ENCODE peak calls at places on chromosomes 13 and 19, in five cellular contexts. J is glomerular endothelial cell; B is activated CD4-positive, alpha-beta T cell treated with anti-CD3 and anti-CD28 coated beads for 36 hours; D is stimulated activated CD4-positive, alpha-beta T cell treated with anti-CD3 and anti-CD28 coated beads, Interleukin-1b, Interleukin-23, amount 100 ng/mL, for 1 hour; Y is tibial artery. N is an unnamed sample.

GRCh38 chr19:36060430-36060829 is 5.7 kb downstream of the WDR62 start:
- DNase-seq in J (peak; percentile 18), B (peak; percentile 54), D (no peak), Y (no peak), N (peak; percentile 36)

GRCh38 chr19:47240561-47240960 is 9.6 kb upstream of the BBC3 start:
- DNase-seq in J (no peak), B (no peak), D (no peak), Y (no peak), N (no peak)

GRCh38 chr13:107721436-107721835 is 493.9 kb downstream of the LIG4 start:
- DNase-seq in J (no peak), B (no peak), D (no peak), Y (no peak), N (no peak)

GRCh38 chr13:99698010-99698815 is 196.9 kb downstream of the TM9SF2 start:
- DNase-seq in J (no peak), B (no peak), D (no peak), Y (no peak), N (no peak)

GRCh38 chr19:48798937-48799336 is 11.9 kb downstream of the BCAT2 start:
- DNase-seq in J (no peak), B (no peak), D (no peak), Y (no peak), N (no peak)

GRCh38 chr19:49887653-49888477 is 8.8 kb downstream of the IL4I1 start:
- DNase-seq in J (no peak), B (peak; percentile 24), D (no peak), Y (no peak), N (no peak)

GRCh38 chr13:43180036-43180660 is 156.8 kb downstream of the DNAJC15 start:
- DNase-seq in J (no peak), B (no peak), D (no peak), Y (no peak), N (no peak)

GRCh38 chr19:43437712-43438111 is 23.0 kb downstream of the TEX101 start:
- DNase-seq in J (no peak), B (no peak), D (no peak), Y (no peak), N (no peak)

GRCh38 chr19:19460761-19461265 is 54.5 kb downstream of the TSSK6 start:
- DNase-seq in J (no peak), B (peak; percentile 81), D (peak; percentile 22), Y (peak; percentile 90), N (no peak)

GRCh38 chr19:3456925-3457530 is 23.3 kb downstream of the SMIM24 start:
- DNase-seq in J (no peak), B (no peak), D (no peak), Y (no peak), N (no peak)

GRCh38 chr13:98622926-98623325 is 46.0 kb upstream of the STK24 start:
- DNase-seq in J (no peak), B (no peak), D (no peak), Y (no peak), N (no peak)

GRCh38 chr19:35204799-35205732 is 23.5 kb downstream of the FAM187B start:
- DNase-seq in J (no peak), B (peak; percentile 39), D (no peak), Y (no peak), N (no peak)

GRCh38 chr13:23796546-23796945 is 92.7 kb downstream of the MIPEP start:
- DNase-seq in J (no peak), B (no peak), D (no peak), Y (no peak), N (no peak)

GRCh38 chr19:55486971-55487883 is 1.0 kb upstream of the SSC5D start:
- DNase-seq in J (no peak), B (peak; percentile 86), D (no peak), Y (peak; percentile 88), N (peak; percentile 79)

GRCh38 chr19:17289489-17289888 is 7.8 kb downstream of the ANKLE1 start:
- DNase-seq in J (peak; percentile 77), B (peak; percentile 78), D (no peak), Y (no peak), N (peak; percentile 60)

GRCh38 chr19:29873024-29873800 is 61.4 kb downstream of the CCNE1 start:
- DNase-seq in J (no peak), B (peak; percentile 81), D (peak; percentile 22), Y (no peak), N (no peak)

GRCh38 chr19:6971366-6971765 is 49.9 kb downstream of the MBD3L2B start:
- DNase-seq in J (no peak), B (no peak), D (no peak), Y (no peak), N (no peak)

GRCh38 chr13:60165391-60166099 is 1.8 kb upstream of the DIAPH3 start:
- DNase-seq in J (no peak), B (no peak), D (no peak), Y (no peak), N (no peak)

GRCh38 chr13:100673831-100674362 is 698 bp downstream of the TMTC4 start:
- DNase-seq in J (peak; percentile 68), B (peak; percentile 57), D (no peak), Y (peak; percentile 73), N (peak; percentile 72)

GRCh38 chr13:114134111-114134943 is 1.9 kb upstream of the RASA3 start:
- DNase-seq in J (no peak), B (peak; percentile 25), D (no peak), Y (no peak), N (no peak)

GRCh38 chr19:7622933-7623685 is 6.2 kb downstream of the XAB2 start:
- DNase-seq in J (no peak), B (peak; percentile 32), D (no peak), Y (no peak), N (no peak)

GRCh38 chr19:49932041-49932451 is 2.7 kb upstream of the NUP62 start:
- DNase-seq in J (no peak), B (no peak), D (no peak), Y (no peak), N (no peak)

GRCh38 chr13:94248454-94249233 is 230.8 kb downstream of the DCT start:
- DNase-seq in J (no peak), B (no peak), D (no peak), Y (no peak), N (no peak)

GRCh38 chr19:35350591-35350990 is 2.9 kb downstream of the FFAR1 start:
- DNase-seq in J (no peak), B (no peak), D (no peak), Y (peak; percentile 41), N (no peak)